ENCODE peak calls at places on chromosomes 5 and 9, in six cellular contexts. A, N, M, D, I and W are unnamed samples.

GRCh38 chr9:131836021-131836420 is 96.1 kb upstream of the RAPGEF1 start:
- DNase-seq in A (no peak), N (no peak), M (no peak), D (no peak), I (no peak), W (no peak)

GRCh38 chr5:73242741-73243140 is 69.7 kb downstream of the TMEM174 start:
- DNase-seq in A (no peak), N (no peak), M (no peak), D (no peak), I (no peak), W (no peak)

GRCh38 chr5:84242286-84242685 is 142.4 kb downstream of the EDIL3 start:
- DNase-seq in A (peak), N (peak), M (no peak), D (peak), I (peak), W (peak)

GRCh38 chr5:147508711-147509040 is 1.2 kb downstream of the DPYSL3 start:
- DNase-seq in A (peak), N (no peak), M (no peak), D (no peak), I (no peak), W (no peak)

GRCh38 chr5:57037355-57037754 is 85.4 kb upstream of the MIER3 start:
- DNase-seq in A (no peak), N (no peak), M (peak), D (no peak), I (no peak), W (no peak)

GRCh38 chr9:19985081-19985480 is 196.2 kb upstream of the SLC24A2 start:
- DNase-seq in A (no peak), N (no peak), M (no peak), D (no peak), I (no peak), W (no peak)

GRCh38 chr9:103798620-103799019 is 295.5 kb upstream of the SMC2 start:
- DNase-seq in A (no peak), N (peak), M (no peak), D (peak), I (no peak), W (no peak)

GRCh38 chr5:24855485-24855884 is 210.7 kb upstream of the CDH10 start:
- DNase-seq in A (no peak), N (no peak), M (no peak), D (peak), I (no peak), W (no peak)

GRCh38 chr5:1409386-1410110 is 35.7 kb downstream of the SLC6A3 start:
- DNase-seq in A (peak), N (no peak), M (no peak), D (peak), I (no peak), W (no peak)

GRCh38 chr5:62412549-62413329 is at the start of gene IPO11:
- DNase-seq in A (peak), N (peak), M (peak), D (peak), I (peak), W (peak)

GRCh38 chr5:159207222-159207615 is 2.1 kb downstream of the RNF145 start:
- DNase-seq in A (no peak), N (no peak), M (no peak), D (no peak), I (no peak), W (no peak)

GRCh38 chr5:56247596-56247995 is 14.5 kb upstream of the ANKRD55 start:
- DNase-seq in A (peak), N (peak), M (no peak), D (peak), I (no peak), W (peak)

GRCh38 chr9:71680189-71680983 is 87.9 kb downstream of the CEMIP2 start:
- DNase-seq in A (peak), N (peak), M (no peak), D (peak), I (no peak), W (no peak)

GRCh38 chr5:126877011-126877410 is 100.1 kb downstream of the LMNB1 start:
- DNase-seq in A (no peak), N (no peak), M (no peak), D (no peak), I (no peak), W (no peak)

GRCh38 chr5:131795879-131796792 is 681 bp downstream of the FNIP1 start:
- DNase-seq in A (peak), N (peak), M (peak), D (peak), I (no peak), W (no peak)

GRCh38 chr5:116492016-116492623 is 82.5 kb downstream of the SEMA6A start:
- DNase-seq in A (peak), N (peak), M (no peak), D (peak), I (peak), W (peak)

GRCh38 chr9:92632641-92633040 is 37.3 kb downstream of the IPPK start:
- DNase-seq in A (no peak), N (no peak), M (no peak), D (no peak), I (no peak), W (no peak)

GRCh38 chr9:94869415-94869838 is 142.9 kb downstream of the AOPEP start:
- DNase-seq in A (peak), N (no peak), M (peak), D (peak), I (no peak), W (no peak)

DNA sequence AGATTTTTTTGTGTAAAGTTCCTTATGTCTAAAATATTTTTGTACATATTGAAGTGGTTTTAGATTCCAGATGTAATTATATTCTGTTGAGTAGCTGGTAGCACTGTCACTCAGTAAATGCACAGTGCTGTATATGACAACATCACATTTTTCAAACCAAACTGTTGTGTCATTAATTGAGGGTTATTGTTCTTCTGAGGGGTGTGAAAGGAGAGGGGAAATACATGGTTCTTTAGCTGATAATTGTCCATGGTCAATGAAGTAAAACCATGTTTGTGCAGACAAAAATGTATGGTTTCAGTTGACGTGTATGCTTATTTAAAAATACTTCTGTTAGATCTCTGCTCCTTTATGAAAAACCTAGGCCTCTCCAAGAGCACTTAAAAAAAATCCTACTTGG is 3.3 kb downstream of the ZNF462 start:
- DNase-seq in A (no peak), N (no peak), M (no peak), D (no peak), I (no peak), W (no peak)
- H3K4me3 ChIP-seq in A (no peak), N (no peak), M (no peak), D (no peak), I (no peak), W (no peak)

GRCh38 chr5:120402606-120403005 is 61.5 kb upstream of the PRR16 start:
- DNase-seq in A (no peak), N (no peak), M (no peak), D (no peak), I (no peak), W (no peak)
- TF ChIP-seq CTCF in A (no peak), N (no peak), M (no peak), D (no peak), I (no peak), W (no peak)

GRCh38 chr5:132821791-132822190 is 8.7 kb downstream of the SHROOM1 start:
- DNase-seq in A (peak), N (peak), M (no peak), D (peak), I (peak), W (no peak)

GRCh38 chr5:132821350-132821749 is 8.2 kb downstream of the SOWAHA start:
- DNase-seq in A (no peak), N (no peak), M (no peak), D (no peak), I (no peak), W (no peak)

GRCh38 chr5:132824426-132824825 is 6.0 kb downstream of the SHROOM1 start:
- DNase-seq in A (no peak), N (no peak), M (no peak), D (no peak), I (no peak), W (no peak)

GRCh38 chr5:132823481-132824050 is 6.9 kb downstream of the SHROOM1 start:
- DNase-seq in A (no peak), N (no peak), M (no peak), D (no peak), I (no peak), W (no peak)

GRCh38 chr5:132822650-132823480 is 7.6 kb downstream of the SHROOM1 start:
- DNase-seq in A (no peak), N (no peak), M (no peak), D (peak), I (no peak), W (no peak)
- H3K4me3 ChIP-seq in A (no peak), N (no peak), M (no peak), D (no peak), I (no peak), W (no peak)

GRCh38 chr9:33698267-33698666 is 97.1 kb upstream of the PRSS3 start:
- DNase-seq in A (no peak), N (no peak), M (no peak), D (no peak), I (no peak), W (no peak)

GRCh38 chr9:33697171-33697570 is 98.2 kb upstream of the PRSS3 start:
- DNase-seq in A (no peak), N (no peak), M (no peak), D (no peak), I (no peak), W (no peak)

GRCh38 chr9:33690156-33690908 is 105.0 kb upstream of the PRSS3 start:
- DNase-seq in A (no peak), N (no peak), M (no peak), D (no peak), I (no peak), W (no peak)

GRCh38 chr9:33695299-33695698 is 100.1 kb upstream of the PRSS3 start:
- DNase-seq in A (no peak), N (no peak), M (no peak), D (no peak), I (no peak), W (no peak)

DNA sequence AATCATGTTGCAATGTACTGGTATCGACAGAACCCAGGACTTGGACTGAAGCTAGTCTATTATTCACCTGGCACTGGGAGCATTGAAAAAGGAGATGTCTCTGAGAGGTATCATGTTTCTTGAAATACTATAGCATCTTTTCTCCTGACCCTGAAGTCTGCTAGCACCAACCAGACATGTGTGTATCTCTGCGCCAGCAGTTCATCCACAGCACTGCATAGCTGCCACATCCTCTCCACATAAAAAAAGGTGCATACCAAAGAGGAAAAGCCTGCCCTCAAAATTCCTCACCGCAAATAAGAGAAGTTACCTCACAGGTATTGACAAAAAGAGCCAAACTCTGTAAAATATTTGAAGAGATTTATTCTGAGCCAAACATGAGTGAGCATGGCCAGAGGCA is 99.5 kb upstream of the PRSS3 start:
- DNase-seq in A (no peak), N (no peak), M (no peak), D (no peak), I (no peak), W (no peak)
- TF ChIP-seq CTCF in A (no peak), N (no peak), M (no peak), D (no peak), I (no peak), W (no peak)

GRCh38 chr9:21993007-21993406 is 1.2 kb downstream of the CDKN2A start:
- DNase-seq in A (no peak), N (no peak), M (no peak), D (no peak), I (no peak), W (no peak)

GRCh38 chr9:21995652-21996275 is 1.2 kb downstream of the CDKN2B-AS1 start:
- DNase-seq in A (no peak), N (peak), M (peak), D (peak), I (no peak), W (no peak)

GRCh38 chr9:21994996-21995651 is 533 bp downstream of the CDKN2B-AS1 start:
- DNase-seq in A (peak), N (peak), M (peak), D (peak), I (no peak), W (no peak)

GRCh38 chr9:21994526-21994995 is at the start of gene CDKN2B-AS1:
- DNase-seq in A (no peak), N (peak), M (peak), D (peak), I (no peak), W (no peak)

GRCh38 chr9:21993893-21994525 is at the start of gene CDKN2A:
- DNase-seq in A (no peak), N (no peak), M (peak), D (peak), I (no peak), W (no peak)
- H3K4me3 ChIP-seq in A (peak), N (peak), M (peak), D (peak), I (peak), W (peak)

GRCh38 chr5:138653502-138653901 is 78.3 kb upstream of the HSPA9 start:
- DNase-seq in A (peak), N (peak), M (no peak), D (no peak), I (no peak), W (no peak)
- TF ChIP-seq CTCF in A (peak), N (peak), M (peak), D (peak), I (peak), W (peak)

GRCh38 chr9:18746631-18747030 is 272.7 kb downstream of the ADAMTSL1 start:
- DNase-seq in A (no peak), N (no peak), M (no peak), D (peak), I (no peak), W (no peak)

GRCh38 chr9:18745710-18746109 is 271.8 kb downstream of the ADAMTSL1 start:
- DNase-seq in A (no peak), N (no peak), M (no peak), D (no peak), I (no peak), W (no peak)

GRCh38 chr9:18749711-18750110 is 275.8 kb downstream of the ADAMTSL1 start:
- DNase-seq in A (no peak), N (no peak), M (no peak), D (no peak), I (no peak), W (no peak)

GRCh38 chr9:18748106-18748719 is 274.3 kb downstream of the ADAMTSL1 start:
- DNase-seq in A (peak), N (no peak), M (no peak), D (peak), I (peak), W (no peak)

DNA sequence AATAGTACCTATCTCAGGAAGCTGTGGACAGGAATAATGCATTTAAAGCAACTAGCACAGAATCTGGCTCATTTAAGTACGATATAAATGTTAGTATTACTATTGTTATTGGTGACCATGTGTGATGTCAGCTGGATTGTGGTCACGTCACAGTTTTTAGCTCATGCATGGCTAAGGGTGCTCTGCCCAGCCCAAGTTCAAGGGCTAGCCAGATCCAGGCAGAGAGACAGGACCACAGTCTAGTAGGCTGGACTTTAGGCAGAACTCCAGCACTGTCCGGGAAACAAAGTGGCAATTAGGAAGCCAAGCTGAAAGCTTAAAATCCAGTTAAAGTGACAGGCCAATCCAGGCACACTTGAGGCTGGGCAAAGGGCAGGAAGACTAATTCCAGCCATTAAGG is 273.6 kb downstream of the ADAMTSL1 start:
- DNase-seq in A (peak), N (no peak), M (no peak), D (peak), I (no peak), W (no peak)
- H3K4me3 ChIP-seq in A (no peak), N (no peak), M (no peak), D (no peak), I (no peak), W (no peak)

GRCh38 chr9:755454-756381 is 85.8 kb upstream of the DMRT1 start:
- DNase-seq in A (peak), N (peak), M (no peak), D (peak), I (peak), W (peak)

GRCh38 chr9:758147-758546 is 83.3 kb upstream of the DMRT1 start:
- DNase-seq in A (no peak), N (no peak), M (no peak), D (no peak), I (no peak), W (no peak)

GRCh38 chr9:759983-760715 is 81.3 kb upstream of the DMRT1 start:
- DNase-seq in A (no peak), N (no peak), M (no peak), D (no peak), I (no peak), W (no peak)

GRCh38 chr9:759541-759940 is 82.0 kb upstream of the DMRT1 start:
- DNase-seq in A (no peak), N (no peak), M (no peak), D (no peak), I (no peak), W (no peak)

DNA sequence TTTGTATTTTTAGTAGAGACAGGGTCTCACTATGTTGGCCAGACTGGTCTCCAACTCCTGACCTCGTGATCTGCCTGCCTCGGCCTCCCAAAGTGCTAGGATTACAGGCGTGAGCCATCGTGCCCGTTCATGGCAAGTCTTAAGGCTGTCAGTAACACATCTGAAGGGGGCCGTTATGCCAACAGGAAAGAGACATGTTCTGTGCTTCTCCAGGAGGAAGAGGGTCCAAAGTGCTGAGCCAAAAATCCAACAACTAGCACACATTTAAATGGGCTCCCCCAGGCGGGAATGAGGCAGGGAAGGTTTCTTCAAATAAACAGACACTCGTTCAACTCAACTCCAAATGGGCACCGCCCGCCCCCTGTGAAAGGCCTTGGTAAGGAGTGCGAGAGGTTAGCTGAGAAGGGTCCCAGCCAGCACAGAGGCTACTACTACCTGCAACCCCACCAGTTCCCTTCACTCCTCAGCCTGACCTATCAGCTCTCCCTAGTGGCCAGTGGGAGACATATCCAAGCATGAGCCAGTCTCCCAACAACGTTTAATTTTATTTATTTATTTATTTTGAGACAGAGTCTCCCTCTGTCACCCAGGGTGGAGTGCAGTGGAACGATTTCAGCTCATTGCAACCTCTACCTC is 84.1 kb upstream of the DMRT1 start:
- DNase-seq in A (peak), N (peak), M (peak), D (peak), I (peak), W (no peak)
- TF ChIP-seq CTCF in A (peak), N (peak), M (peak), D (peak), I (peak), W (peak)

GRCh38 chr9:124206391-124206790 is 51.4 kb upstream of the NEK6 start:
- DNase-seq in A (no peak), N (no peak), M (no peak), D (no peak), I (no peak), W (no peak)
- H3K4me3 ChIP-seq in A (no peak), N (no peak), M (no peak), D (no peak), I (no peak), W (no peak)